ENCODE peak calls at places on chromosomes 6 and 20, in five cellular contexts. U is H1, V is HepG2, P is IMR-90, M is K562. Q is an unnamed sample.

GRCh38 chr6:109239918-109240321 is 142.3 kb downstream of the CD164 start:
- DNase-seq in U (no peak), V (peak), P (no peak), M (no peak), Q (no peak)

GRCh38 chr6:32854376-32855178 is 585 bp downstream of the PSMB9 start:
- DNase-seq in U (no peak), V (no peak), P (peak), M (no peak), Q (no peak)

GRCh38 chr20:59013959-59014608 is 5.1 kb upstream of the TUBB1 start:
- DNase-seq in U (peak), V (no peak), P (peak), M (no peak), Q (no peak)

GRCh38 chr6:26475823-26476729 is 18.3 kb downstream of the BTN2A1 start:
- DNase-seq in U (no peak), V (peak), P (peak), M (peak), Q (no peak)

GRCh38 chr6:24332306-24332705 is 25.6 kb downstream of the DCDC2 start:
- DNase-seq in U (no peak), V (peak), P (no peak), M (no peak), Q (no peak)

GRCh38 chr6:85580878-85581267 is 12.8 kb downstream of the SNX14 start:
- DNase-seq in U (no peak), V (peak), P (peak), M (peak), Q (peak)

GRCh38 chr6:139156102-139156501 is 21.2 kb downstream of the HECA start:
- DNase-seq in U (no peak), V (no peak), P (no peak), M (no peak), Q (no peak)

GRCh38 chr6:37990762-37991525 is 171.4 kb downstream of the ZFAND3 start:
- DNase-seq in U (no peak), V (no peak), P (peak), M (no peak), Q (peak)

GRCh38 chr20:58647814-58648501 is 3.1 kb upstream of the STX16 start:
- DNase-seq in U (peak), V (no peak), P (peak), M (no peak), Q (no peak)

GRCh38 chr20:43975096-43975768 is 60.6 kb downstream of the TOX2 start:
- DNase-seq in U (no peak), V (no peak), P (peak), M (no peak), Q (peak)

GRCh38 chr6:61953881-61954280 is 332.1 kb downstream of the KHDRBS2 start:
- DNase-seq in U (no peak), V (no peak), P (no peak), M (no peak), Q (no peak)

GRCh38 chr6:16505711-16506362 is 255.4 kb downstream of the ATXN1 start:
- DNase-seq in U (no peak), V (no peak), P (peak), M (no peak), Q (no peak)

GRCh38 chr6:169787797-169788196 is 36.4 kb downstream of the ERMARD start:
- DNase-seq in U (peak), V (no peak), P (no peak), M (no peak), Q (no peak)

GRCh38 chr6:134577998-134578397 is 260.1 kb upstream of the SGK1 start:
- DNase-seq in U (no peak), V (no peak), P (peak), M (no peak), Q (no peak)

GRCh38 chr20:38915355-38915754 is 10.9 kb upstream of the FAM83D start:
- DNase-seq in U (no peak), V (no peak), P (no peak), M (no peak), Q (no peak)

GRCh38 chr6:155077784-155078183 is 82.7 kb downstream of the TIAM2 start:
- DNase-seq in U (no peak), V (peak), P (no peak), M (no peak), Q (no peak)

GRCh38 chr6:68575765-68576439 is 59.2 kb upstream of the ADGRB3 start:
- DNase-seq in U (peak), V (no peak), P (no peak), M (peak), Q (no peak)

GRCh38 chr6:105769987-105770386 is 316.1 kb upstream of the PRDM1 start:
- DNase-seq in U (no peak), V (no peak), P (peak), M (no peak), Q (no peak)

GRCh38 chr20:59434950-59435349 is 134.5 kb downstream of the EDN3 start:
- DNase-seq in U (no peak), V (no peak), P (no peak), M (no peak), Q (no peak)

GRCh38 chr6:125827788-125828313 is 37.1 kb downstream of the NCOA7 start:
- DNase-seq in U (no peak), V (no peak), P (no peak), M (no peak), Q (no peak)

GRCh38 chr6:122722746-122723145 is 56.8 kb upstream of the FABP7 start:
- DNase-seq in U (no peak), V (no peak), P (peak), M (no peak), Q (no peak)

GRCh38 chr6:150881911-150882481 is 16.5 kb downstream of the MTHFD1L start:
- DNase-seq in U (no peak), V (peak), P (peak), M (no peak), Q (peak)

GRCh38 chr20:29873946-29874345 is 1383.5 kb upstream of the DEFB115 start:
- DNase-seq in U (peak), V (no peak), P (peak), M (no peak), Q (no peak)

GRCh38 chr6:1825926-1826325 is 216.2 kb downstream of the FOXC1 start:
- DNase-seq in U (no peak), V (no peak), P (peak), M (no peak), Q (no peak)

GRCh38 chr6:32689531-32690505 is 23.4 kb upstream of the HLA-DQB1 start:
- DNase-seq in U (no peak), V (no peak), P (no peak), M (no peak), Q (no peak)

GRCh38 chr6:25945175-25945574 is 14.7 kb upstream of the SLC17A2 start:
- DNase-seq in U (no peak), V (no peak), P (no peak), M (no peak), Q (no peak)

GRCh38 chr6:38687043-38687353 is 15.9 kb downstream of the GLO1 start:
- DNase-seq in U (no peak), V (peak), P (no peak), M (no peak), Q (no peak)

GRCh38 chr20:7772376-7772775 is 167.9 kb downstream of the HAO1 start:
- DNase-seq in U (no peak), V (no peak), P (peak), M (no peak), Q (no peak)

GRCh38 chr6:3283641-3284435 is 25.1 kb downstream of the PSMG4 start:
- DNase-seq in U (no peak), V (no peak), P (no peak), M (no peak), Q (no peak)

GRCh38 chr6:10883312-10884244 is 1.7 kb upstream of the GCM2 start:
- DNase-seq in U (peak), V (no peak), P (no peak), M (no peak), Q (no peak)

GRCh38 chr20:38073307-38074010 is 39.9 kb downstream of the RPRD1B start:
- DNase-seq in U (peak), V (peak), P (peak), M (peak), Q (no peak)

GRCh38 chr6:82331031-82331773 is 32.4 kb upstream of the TPBG start:
- DNase-seq in U (no peak), V (no peak), P (peak), M (no peak), Q (peak)

GRCh38 chr20:10649817-10650200 is 24.0 kb downstream of the JAG1 start:
- DNase-seq in U (no peak), V (no peak), P (no peak), M (no peak), Q (no peak)

GRCh38 chr20:16240355-16240754 is 332.9 kb downstream of the KIF16B start:
- DNase-seq in U (no peak), V (no peak), P (no peak), M (no peak), Q (no peak)

GRCh38 chr6:168525926-168526630 is 85.1 kb downstream of the SMOC2 start:
- DNase-seq in U (no peak), V (no peak), P (no peak), M (no peak), Q (no peak)
- TF ChIP-seq MAFK in U (no peak), V (no peak), P (no peak), M (no peak), Q (no peak)

GRCh38 chr6:168004023-168004422 is 6.6 kb downstream of the KIF25 start:
- DNase-seq in U (peak), V (no peak), P (no peak), M (no peak), Q (no peak)

GRCh38 chr6:168004945-168005344 is 7.5 kb downstream of the KIF25 start:
- DNase-seq in U (no peak), V (no peak), P (no peak), M (no peak), Q (no peak)

GRCh38 chr6:168000198-168001036 is 2.9 kb downstream of the KIF25 start:
- DNase-seq in U (peak), V (no peak), P (no peak), M (no peak), Q (no peak)

GRCh38 chr6:168001037-168001348 is 3.5 kb downstream of the KIF25 start:
- DNase-seq in U (peak), V (no peak), P (no peak), M (no peak), Q (no peak)

DNA sequence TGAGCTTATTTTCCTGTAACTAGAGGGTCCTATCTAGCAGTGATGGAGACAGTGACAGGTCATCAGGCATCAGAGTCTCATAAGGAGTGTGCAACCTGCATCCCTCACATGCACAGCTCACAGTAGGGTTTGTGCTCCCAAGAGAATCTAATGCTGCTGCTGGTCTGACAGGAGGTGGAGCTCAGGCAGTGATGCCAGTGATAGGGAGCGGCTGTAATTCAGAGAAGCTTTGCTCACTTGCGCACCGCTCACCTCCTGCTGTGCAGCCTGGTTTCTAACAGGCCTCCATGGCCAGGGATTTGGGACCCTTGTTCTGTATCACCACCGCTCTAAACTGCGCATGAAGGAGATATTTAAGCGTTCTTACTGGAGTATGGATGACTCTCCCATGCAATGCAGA is 5.3 kb downstream of the KIF25 start:
- DNase-seq in U (peak), V (no peak), P (no peak), M (no peak), Q (no peak)
- TF ChIP-seq MAFK in U (no peak), V (no peak), P (no peak), M (no peak), Q (no peak)

DNA sequence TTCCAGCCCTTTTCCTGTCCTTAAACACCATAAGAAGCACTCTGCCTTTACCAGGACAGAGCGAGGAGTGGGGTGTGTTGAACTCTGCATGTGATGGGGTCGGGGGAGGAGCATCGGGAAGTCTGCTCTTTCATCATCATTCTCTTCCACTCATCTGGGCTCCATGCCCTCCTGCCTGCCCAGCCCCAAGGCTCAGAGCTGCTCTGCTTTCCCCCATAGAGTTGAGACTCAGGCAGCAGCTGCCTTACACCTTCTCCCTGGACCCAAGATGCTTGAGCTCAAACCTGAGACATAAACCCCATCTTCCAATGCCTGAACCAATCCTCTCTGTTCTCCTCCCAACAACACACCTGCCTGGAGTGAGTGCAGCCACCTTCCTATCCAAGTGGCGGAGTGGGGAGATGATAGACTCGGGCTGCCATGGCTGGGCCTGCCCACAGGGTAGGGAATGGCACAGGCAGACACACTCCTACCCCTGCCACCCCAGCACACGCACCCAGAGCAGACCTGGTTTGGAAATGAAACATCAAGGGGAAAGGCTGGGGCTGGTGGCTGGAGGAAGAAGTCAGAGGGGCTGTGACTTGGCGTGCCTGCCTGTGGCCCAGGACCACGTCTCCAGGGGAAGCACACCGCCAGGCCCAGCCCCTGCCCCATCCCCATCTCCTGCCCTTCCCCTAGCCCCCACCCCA is 28.4 kb downstream of the TFEB start:
- DNase-seq in U (no peak), V (no peak), P (peak), M (no peak), Q (no peak)
- TF ChIP-seq MAFK in U (no peak), V (no peak), P (no peak), M (no peak), Q (no peak)

GRCh38 chr6:142945446-142946180 is 637 bp upstream of the HIVEP2 start:
- DNase-seq in U (peak), V (no peak), P (no peak), M (peak), Q (peak)
- TF ChIP-seq MAFK in U (no peak), V (no peak), P (no peak), M (no peak), Q (no peak)

GRCh38 chr6:112938656-112939055 is 591.5 kb downstream of the RFPL4B start:
- DNase-seq in U (no peak), V (no peak), P (no peak), M (no peak), Q (no peak)

GRCh38 chr6:112936079-112936472 is 588.9 kb downstream of the RFPL4B start:
- DNase-seq in U (no peak), V (no peak), P (no peak), M (no peak), Q (no peak)

GRCh38 chr6:112941613-112942012 is 594.5 kb downstream of the RFPL4B start:
- DNase-seq in U (no peak), V (no peak), P (peak), M (no peak), Q (no peak)

GRCh38 chr6:112936476-112936875 is 589.3 kb downstream of the RFPL4B start:
- DNase-seq in U (no peak), V (no peak), P (peak), M (no peak), Q (no peak)

DNA sequence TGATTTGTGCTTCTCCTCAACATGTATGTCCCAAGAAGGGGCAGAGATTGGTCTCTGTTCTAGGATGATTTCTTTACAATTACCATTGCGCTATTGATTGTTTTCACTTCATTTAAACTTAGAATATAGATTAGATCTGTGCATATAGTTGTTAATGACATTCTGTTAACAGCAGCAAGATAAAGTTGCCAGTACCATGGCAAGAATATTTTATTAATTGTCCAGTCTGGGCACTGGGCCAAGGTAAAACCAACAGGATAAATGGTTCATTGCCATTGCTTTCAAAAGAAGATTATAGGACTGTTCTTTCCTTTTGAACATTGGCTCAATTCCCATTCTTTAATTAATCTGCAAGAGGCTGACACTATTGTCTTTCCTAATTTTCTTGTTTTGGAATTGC is 592.4 kb downstream of the RFPL4B start:
- DNase-seq in U (no peak), V (no peak), P (no peak), M (no peak), Q (no peak)
- TF ChIP-seq MAFK in U (no peak), V (no peak), P (no peak), M (no peak), Q (no peak)

GRCh38 chr20:21705466-21706344 is at the start of gene PAX1:
- DNase-seq in U (no peak), V (no peak), P (no peak), M (no peak), Q (no peak)

GRCh38 chr20:21702553-21703467 is 2.7 kb upstream of the PAX1 start:
- DNase-seq in U (peak), V (peak), P (peak), M (peak), Q (peak)

GRCh38 chr20:21703740-21704407 is 1.6 kb upstream of the PAX1 start:
- DNase-seq in U (no peak), V (no peak), P (no peak), M (no peak), Q (no peak)

GRCh38 chr20:21706345-21707195 is 1.1 kb downstream of the PAX1 start:
- DNase-seq in U (no peak), V (no peak), P (no peak), M (no peak), Q (no peak)

DNA sequence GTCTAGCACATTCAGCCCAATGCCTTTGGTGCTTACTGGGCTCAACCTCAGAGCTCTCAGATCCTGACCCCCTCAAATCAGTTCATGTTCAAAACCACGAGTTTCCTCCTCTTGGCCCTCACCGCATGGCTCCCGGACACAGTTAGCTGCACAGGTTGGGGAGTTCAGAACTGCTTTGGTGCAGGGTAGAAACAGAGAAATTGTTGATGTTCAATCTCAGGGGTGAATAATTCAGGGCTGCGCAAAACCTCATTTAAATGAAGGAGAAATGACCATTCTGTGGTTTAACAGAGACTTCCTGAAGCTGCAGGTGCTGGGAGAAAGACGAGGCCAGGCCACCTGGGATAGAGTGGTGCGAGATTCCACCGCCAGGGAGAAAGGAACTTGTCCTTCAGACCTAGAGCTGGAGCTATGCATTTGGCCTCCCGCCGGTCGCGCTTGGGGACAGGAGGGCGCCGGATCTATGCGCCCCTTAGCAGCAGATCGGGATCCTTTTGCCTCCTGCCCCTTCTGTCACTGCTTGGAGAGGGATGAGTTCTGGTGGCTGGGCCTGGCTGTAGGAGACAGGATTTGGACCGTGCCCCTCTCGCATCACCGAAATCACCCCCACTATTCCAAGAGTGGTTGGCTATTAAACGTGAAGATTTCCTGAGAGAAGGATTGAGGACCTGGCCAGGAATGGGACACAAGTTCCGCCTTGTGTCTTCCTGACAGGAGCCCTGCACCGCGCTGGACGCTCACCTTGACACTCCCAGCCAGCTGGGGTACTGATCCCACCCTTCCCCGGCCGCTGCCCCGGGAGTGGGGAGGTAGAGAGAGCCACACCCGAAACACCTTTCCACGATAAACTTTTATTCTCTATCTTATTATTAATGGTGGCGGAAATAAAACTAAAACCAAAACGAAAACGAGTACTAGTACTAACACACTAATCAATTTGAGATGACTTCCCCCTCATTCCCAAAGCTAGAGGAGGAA is 767 bp upstream of the PAX1 start:
- DNase-seq in U (no peak), V (no peak), P (no peak), M (no peak), Q (no peak)
- TF ChIP-seq MAFK in U (no peak), V (no peak), P (no peak), M (no peak), Q (no peak)

Q was measured in A549.